ENCODE peak calls at places on chromosomes 1 and 21, in four cellular contexts. F is SK-N-SH, U is K562, P is GM12878. C is an unnamed sample.

GRCh38 chr1:207321790-207322530 is 482 bp downstream of the CD55 start:
- DNase-seq in F (no peak), U (no peak), P (no peak), C (no peak)

GRCh38 chr1:65483993-65484754 is 63.7 kb downstream of the LEPR start:
- DNase-seq in F (no peak), U (no peak), P (no peak), C (peak)

GRCh38 chr1:73009311-73009710 is 727.0 kb upstream of the NEGR1 start:
- DNase-seq in F (no peak), U (no peak), P (no peak), C (no peak)

GRCh38 chr1:205294175-205294913 is 27.2 kb downstream of the NUAK2 start:
- DNase-seq in F (no peak), U (peak), P (no peak), C (peak)

GRCh38 chr1:218584418-218585155 is 239.5 kb downstream of the TGFB2 start:
- DNase-seq in F (no peak), U (no peak), P (no peak), C (no peak)

GRCh38 chr1:7549277-7549676 is 221.8 kb upstream of the VAMP3 start:
- DNase-seq in F (no peak), U (no peak), P (peak), C (no peak)

GRCh38 chr1:86938450-86938849 is 24.0 kb downstream of the HS2ST1 start:
- DNase-seq in F (no peak), U (no peak), P (no peak), C (no peak)

GRCh38 chr21:46110499-46111192 is 12.7 kb downstream of the COL6A2 start:
- DNase-seq in F (peak), U (peak), P (no peak), C (no peak)

GRCh38 chr1:159122005-159122621 is 45.5 kb upstream of the AIM2 start:
- DNase-seq in F (no peak), U (no peak), P (peak), C (no peak)

GRCh38 chr1:61322008-61322744 is 239.8 kb downstream of the NFIA start:
- DNase-seq in F (no peak), U (no peak), P (no peak), C (no peak)

GRCh38 chr1:25642710-25643109 is 26.1 kb downstream of the MAN1C1 start:
- DNase-seq in F (no peak), U (no peak), P (peak), C (no peak)

GRCh38 chr1:20367626-20368025 is 77.0 kb downstream of the VWA5B1 start:
- DNase-seq in F (no peak), U (no peak), P (no peak), C (no peak)

GRCh38 chr1:51877434-51878306 is 857 bp downstream of the NRDC start:
- DNase-seq in F (no peak), U (no peak), P (no peak), C (no peak)

GRCh38 chr1:65147424-65148177 is 402 bp upstream of the AK4 start:
- DNase-seq in F (peak), U (peak), P (no peak), C (no peak)

GRCh38 chr1:43678940-43679339 is 28.4 kb upstream of the ST3GAL3 start:
- DNase-seq in F (no peak), U (no peak), P (no peak), C (no peak)

GRCh38 chr1:172398193-172398592 is 22.3 kb upstream of the C1orf105 start:
- DNase-seq in F (no peak), U (no peak), P (no peak), C (no peak)

GRCh38 chr1:234724517-234725176 is 114.7 kb upstream of the IRF2BP2 start:
- DNase-seq in F (peak), U (peak), P (no peak), C (no peak)

GRCh38 chr1:224201336-224201735 is 18.3 kb downstream of the DEGS1 start:
- DNase-seq in F (no peak), U (peak), P (no peak), C (peak)

GRCh38 chr1:115282825-115283224 is 55.2 kb downstream of the NGF start:
- DNase-seq in F (no peak), U (no peak), P (no peak), C (no peak)

GRCh38 chr1:166875302-166875733 is 746 bp downstream of the TADA1 start:
- DNase-seq in F (no peak), U (no peak), P (no peak), C (no peak)

GRCh38 chr1:197737916-197738315 is 37.4 kb downstream of the DENND1B start:
- DNase-seq in F (no peak), U (no peak), P (no peak), C (no peak)

GRCh38 chr21:25980710-25981109 is 189.9 kb downstream of the APP start:
- DNase-seq in F (no peak), U (no peak), P (no peak), C (no peak)
- TF ChIP-seq MXI1 in F (no peak), U (no peak), P (no peak), C (no peak)

DNA sequence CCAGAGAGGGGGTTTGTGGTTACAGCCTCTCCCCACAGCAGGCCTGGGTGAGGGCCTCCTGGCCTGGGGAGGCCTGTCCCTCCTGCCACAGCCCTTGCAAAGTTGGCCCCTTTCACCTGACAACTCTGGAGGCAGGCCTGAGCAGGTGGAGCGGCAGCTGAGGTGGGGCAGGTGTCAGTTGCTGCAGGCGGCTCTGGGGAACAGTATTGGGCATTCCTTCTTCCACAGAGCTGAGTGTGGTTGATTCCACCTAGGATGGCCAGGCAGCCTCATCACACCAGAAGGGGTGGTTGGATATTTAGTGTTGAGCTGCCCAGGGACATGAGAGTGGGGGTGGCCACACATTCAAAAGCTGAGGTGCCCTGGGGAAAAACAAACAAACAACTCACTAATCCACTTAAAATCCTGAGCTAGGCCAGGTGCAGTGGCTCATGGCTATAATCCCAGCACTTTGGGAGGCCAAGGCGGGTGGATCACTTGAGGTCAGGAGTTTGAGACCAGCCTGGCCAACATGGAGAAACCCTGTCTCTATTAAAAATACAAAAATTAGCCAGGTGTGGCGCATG is 31.1 kb downstream of the PIGP start:
- DNase-seq in F (no peak), U (no peak), P (no peak), C (no peak)
- TF ChIP-seq MAX in F (no peak), U (no peak), P (no peak), C (no peak)

GRCh38 chr1:187638733-187639132 is 810.0 kb downstream of the PLA2G4A start:
- DNase-seq in F (no peak), U (no peak), P (no peak), C (no peak)

GRCh38 chr1:187641907-187642306 is 813.2 kb downstream of the PLA2G4A start:
- DNase-seq in F (no peak), U (no peak), P (no peak), C (no peak)

GRCh38 chr1:187641463-187641862 is 812.7 kb downstream of the PLA2G4A start:
- DNase-seq in F (no peak), U (no peak), P (no peak), C (no peak)

GRCh38 chr1:187646536-187647128 is 817.9 kb downstream of the PLA2G4A start:
- DNase-seq in F (no peak), U (no peak), P (no peak), C (no peak)

DNA sequence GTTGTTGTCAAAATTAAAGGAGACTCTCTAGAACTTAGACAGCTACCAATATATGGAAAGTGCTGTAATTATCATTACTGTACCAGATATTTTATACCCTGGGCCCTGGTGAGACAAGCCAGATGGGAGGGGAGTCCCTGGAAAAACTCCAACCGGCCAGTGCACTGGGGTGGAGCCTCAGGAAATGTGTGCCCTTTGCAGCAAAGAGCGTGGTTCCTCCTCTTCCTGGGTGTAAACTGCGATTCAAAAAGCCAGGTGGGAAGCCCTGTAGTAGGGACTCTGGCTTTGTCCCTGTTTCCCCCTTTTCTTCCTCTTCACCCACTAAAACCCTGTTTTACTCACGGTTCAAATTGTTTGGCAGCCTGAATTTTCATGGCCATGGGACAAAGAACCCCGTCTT is 812.3 kb downstream of the PLA2G4A start:
- DNase-seq in F (no peak), U (no peak), P (no peak), C (peak)
- TF ChIP-seq MXI1 in F (no peak), U (no peak), P (no peak), C (no peak)

GRCh38 chr21:42777757-42778344 is 101.5 kb downstream of the WDR4 start:
- DNase-seq in F (no peak), U (no peak), P (peak), C (no peak)
- TF ChIP-seq MAX in F (no peak), U (no peak), P (no peak), C (no peak)

GRCh38 chr1:235854347-235854746 is 12.4 kb downstream of the LYST start:
- DNase-seq in F (no peak), U (no peak), P (no peak), C (no peak)

GRCh38 chr1:235857756-235858155 is 8.9 kb downstream of the LYST start:
- DNase-seq in F (no peak), U (no peak), P (no peak), C (no peak)

GRCh38 chr1:235858784-235859183 is 7.9 kb downstream of the LYST start:
- DNase-seq in F (no peak), U (no peak), P (no peak), C (no peak)

GRCh38 chr1:235853653-235854052 is 13.1 kb downstream of the LYST start:
- DNase-seq in F (no peak), U (no peak), P (no peak), C (no peak)

GRCh38 chr1:235855811-235856429 is 10.8 kb downstream of the LYST start:
- DNase-seq in F (no peak), U (no peak), P (no peak), C (no peak)
- TF ChIP-seq MXI1 in F (no peak), U (no peak), P (no peak), C (no peak)